ENCODE peak calls at places on chromosome 7, in ten cellular contexts. T is IMR-90, W is prostate gland, C is body of pancreas, O is sigmoid colon, M is GM12891, D is breast epithelium, L is ovary, U is heart left ventricle, Q is HCT116. Y is an unnamed sample.

GRCh38 chr7:28065308-28065707 is 115.3 kb downstream of the JAZF1 start:
- DNase-seq in T (peak), W (peak), C (no peak), O (peak), M (no peak), D (no peak), L (no peak), U (no peak), Q (no peak), Y (no peak)

GRCh38 chr7:133070562-133070961 is 11.3 kb downstream of the CHCHD3 start:
- DNase-seq in T (no peak), W (no peak), C (no peak), O (no peak), M (no peak), D (no peak), L (no peak), U (no peak), Q (no peak), Y (no peak)

GRCh38 chr7:116417593-116418345 is 81.8 kb upstream of the CAV2 start:
- DNase-seq in T (peak), W (no peak), C (no peak), O (no peak), M (no peak), D (no peak), L (no peak), U (no peak), Q (no peak), Y (no peak)

GRCh38 chr7:148458263-148458662 is 132.3 kb upstream of the C7orf33 start:
- DNase-seq in T (no peak), W (no peak), C (no peak), O (no peak), M (no peak), D (no peak), L (no peak), U (no peak), Q (no peak), Y (no peak)

GRCh38 chr7:116463956-116464355 is 35.6 kb upstream of the CAV2 start:
- DNase-seq in T (no peak), W (no peak), C (no peak), O (no peak), M (no peak), D (no peak), L (no peak), U (no peak), Q (no peak), Y (no peak)

GRCh38 chr7:82624337-82624736 is 180.8 kb upstream of the CACNA2D1 start:
- DNase-seq in T (peak), W (no peak), C (no peak), O (no peak), M (no peak), D (no peak), L (no peak), U (no peak), Q (no peak), Y (no peak)

GRCh38 chr7:45687185-45687560 is 113.0 kb downstream of the ADCY1 start:
- DNase-seq in T (no peak), W (no peak), C (no peak), O (no peak), M (no peak), D (no peak), L (no peak), U (no peak), Q (no peak), Y (no peak)

GRCh38 chr7:157276731-157277562 is 59.9 kb upstream of the DNAJB6 start:
- DNase-seq in T (peak), W (no peak), C (no peak), O (peak), M (no peak), D (no peak), L (no peak), U (no peak), Q (no peak), Y (peak)

GRCh38 chr7:7352845-7353244 is 170.5 kb downstream of the C1GALT1 start:
- DNase-seq in T (no peak), W (no peak), C (no peak), O (no peak), M (no peak), D (no peak), L (no peak), U (no peak), Q (no peak), Y (no peak)

GRCh38 chr7:67406941-67407340 is 410.3 kb downstream of the TYW1 start:
- DNase-seq in T (no peak), W (peak), C (no peak), O (peak), M (no peak), D (peak), L (no peak), U (no peak), Q (no peak), Y (no peak)

GRCh38 chr7:2641406-2642393 is 9.9 kb downstream of the TTYH3 start:
- DNase-seq in T (peak), W (peak), C (peak), O (peak), M (peak), D (peak), L (peak), U (peak), Q (no peak), Y (peak)

GRCh38 chr7:146772581-146772980 is 656.0 kb downstream of the CNTNAP2 start:
- DNase-seq in T (no peak), W (no peak), C (no peak), O (no peak), M (no peak), D (no peak), L (no peak), U (no peak), Q (no peak), Y (peak)

GRCh38 chr7:113331155-113331898 is 213.0 kb upstream of the SMIM30 start:
- DNase-seq in T (no peak), W (no peak), C (no peak), O (peak), M (no peak), D (no peak), L (peak), U (peak), Q (no peak), Y (no peak)

GRCh38 chr7:109836016-109836415 is 1254.9 kb upstream of the LRRN3 start:
- DNase-seq in T (no peak), W (no peak), C (no peak), O (no peak), M (no peak), D (no peak), L (no peak), U (no peak), Q (no peak), Y (no peak)

GRCh38 chr7:32587431-32587948 is 92.2 kb downstream of the AVL9 start:
- DNase-seq in T (peak), W (no peak), C (no peak), O (no peak), M (no peak), D (no peak), L (peak), U (peak), Q (no peak), Y (peak)

GRCh38 chr7:133203490-133203889 is 49.4 kb upstream of the EXOC4 start:
- DNase-seq in T (no peak), W (no peak), C (no peak), O (no peak), M (no peak), D (no peak), L (no peak), U (no peak), Q (no peak), Y (no peak)

DNA sequence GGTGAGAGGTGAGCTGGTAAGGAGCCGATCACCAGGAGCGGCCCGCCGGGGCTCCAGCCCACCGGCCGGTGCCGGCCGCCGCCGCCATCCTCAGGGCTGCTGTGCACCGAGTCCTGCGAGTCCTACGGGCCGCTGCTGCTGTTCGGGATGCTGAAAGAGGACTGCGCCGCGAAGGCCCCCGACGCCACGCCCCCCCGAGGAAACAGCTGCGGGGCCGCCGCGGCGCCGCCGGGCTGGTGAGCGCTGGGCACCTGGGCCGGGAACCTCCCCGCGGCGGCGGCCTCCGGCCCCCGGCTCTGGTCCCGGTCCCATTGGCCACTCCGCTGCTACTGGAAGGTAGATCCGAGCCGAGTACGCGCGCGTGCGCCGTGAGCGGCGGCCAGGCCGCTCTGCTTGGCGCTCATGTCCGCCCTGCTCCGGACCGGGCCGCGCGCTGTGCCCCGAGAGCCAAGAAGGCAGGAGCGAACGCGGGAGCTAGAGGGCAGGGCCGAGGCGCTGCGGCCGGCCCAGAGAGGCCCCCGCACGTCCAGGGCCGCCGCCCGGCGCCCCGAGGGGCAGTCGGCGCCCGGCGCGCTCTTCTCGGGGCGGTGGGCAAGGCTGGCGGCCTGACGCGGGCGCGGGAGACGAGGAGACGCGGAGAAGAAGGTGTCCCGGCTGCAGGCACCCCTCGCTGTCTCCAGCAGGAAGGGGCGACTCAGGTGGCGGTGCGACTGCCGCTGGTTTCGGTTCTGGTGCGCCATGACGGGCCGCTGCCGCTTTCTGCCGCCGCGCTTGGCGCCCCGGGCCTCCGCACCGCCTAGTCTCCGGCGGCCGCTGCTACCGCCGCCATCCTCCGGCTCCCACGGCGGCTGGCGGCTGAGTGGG is 121.3 kb upstream of the WIPF3 start:
- DNase-seq in T (peak), W (peak), C (peak), O (peak), M (peak), D (peak), L (peak), U (peak), Q (peak), Y (peak)
- TF ChIP-seq POLR2A in T (no peak), W (peak), C (peak), O (no peak), M (no peak), D (no peak), L (peak), U (no peak), Q (no peak), Y (peak)

GRCh38 chr7:128135275-128136214 is 104.3 kb upstream of the LRRC4 start:
- DNase-seq in T (peak), W (peak), C (peak), O (no peak), M (peak), D (no peak), L (peak), U (peak), Q (peak), Y (peak)
- TF ChIP-seq POLR2A in T (no peak), W (no peak), C (no peak), O (no peak), M (no peak), D (no peak), L (no peak), U (no peak), Q (no peak), Y (no peak)

DNA sequence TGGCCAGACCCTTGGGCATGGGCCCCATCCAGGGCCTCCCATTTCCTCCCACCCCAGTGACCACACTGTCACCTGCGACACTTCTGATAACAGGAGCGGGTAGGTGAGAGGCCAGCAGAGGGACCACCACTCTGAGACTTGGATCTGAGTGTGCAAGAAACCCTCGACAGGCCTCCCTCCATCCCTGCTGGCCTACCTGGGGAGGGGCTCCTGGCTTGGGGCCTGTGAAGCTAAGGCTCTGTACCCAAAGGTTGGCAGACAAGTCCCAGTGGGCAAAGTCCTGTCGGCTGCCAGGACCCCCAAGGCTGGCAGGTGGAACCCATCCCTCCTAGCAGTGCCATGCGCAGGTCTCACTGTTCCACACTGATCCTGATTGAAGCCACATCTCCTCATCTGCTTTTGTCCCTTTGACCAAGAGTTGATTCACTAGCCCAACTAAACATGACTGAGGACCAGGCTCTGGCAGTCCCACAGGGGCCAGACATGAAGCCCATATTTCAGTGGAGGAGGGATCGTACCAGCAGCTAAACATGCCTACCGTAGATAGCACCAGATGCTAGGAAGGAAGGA is 1.2 kb upstream of the PGAM2 start:
- DNase-seq in T (no peak), W (no peak), C (no peak), O (peak), M (no peak), D (no peak), L (no peak), U (no peak), Q (no peak), Y (no peak)
- TF ChIP-seq POLR2A in T (no peak), W (no peak), C (no peak), O (no peak), M (no peak), D (no peak), L (no peak), U (no peak), Q (no peak), Y (no peak)

DNA sequence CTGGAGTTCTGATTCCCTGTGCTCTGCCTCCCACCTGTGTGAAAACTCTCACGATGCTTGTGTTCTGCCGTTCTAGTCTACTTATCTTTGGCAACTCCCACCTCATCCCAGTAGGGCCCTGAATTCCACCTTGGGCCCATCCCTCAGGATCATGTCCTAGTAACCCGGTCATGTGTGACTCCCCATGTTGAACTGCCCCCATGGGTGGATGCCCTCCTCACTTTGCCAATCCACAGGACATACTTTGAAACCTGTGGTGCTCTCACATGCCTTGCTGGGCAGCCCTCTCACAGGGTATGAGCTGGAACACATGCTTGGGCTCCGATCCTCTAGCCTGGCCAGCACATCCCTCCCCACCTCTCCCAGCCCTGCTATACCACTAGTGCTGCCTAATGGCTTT is 3.8 kb upstream of the RBM33 start:
- DNase-seq in T (no peak), W (no peak), C (no peak), O (no peak), M (no peak), D (no peak), L (no peak), U (no peak), Q (no peak), Y (no peak)
- TF ChIP-seq POLR2A in T (no peak), W (no peak), C (no peak), O (no peak), M (no peak), D (no peak), L (no peak), U (no peak), Q (no peak), Y (no peak)

Y was measured in H54.